ENCODE peak calls at places on chromosomes 7 and 10, in seven cellular contexts. C is activated CD8-positive, alpha-beta memory T cell treated with anti-CD3 and anti-CD28 coated beads for 1 hour; B is ACHN; W is neuronal stem cell; I is CD14-positive monocyte; R is mesendoderm; M is cardiac septum. J is an unnamed sample.

GRCh38 chr10:86110156-86110786 is 256.3 kb downstream of the GRID1 start:
- DNase-seq in R (peak), M (peak), C (no peak), B (no peak), I (no peak), W (no peak), J (no peak)

GRCh38 chr10:3324572-3324971 is 152.0 kb upstream of the PITRM1 start:
- DNase-seq in C (no peak), I (no peak), M (no peak), R (no peak), W (no peak), B (no peak), J (no peak)

GRCh38 chr7:157461805-157462771 is 125.3 kb downstream of the DNAJB6 start:
- DNase-seq in W (no peak), R (no peak), C (no peak), B (no peak), I (no peak), M (peak), J (no peak)

GRCh38 chr7:155229548-155230168 is 68.0 kb upstream of the INSIG1 start:
- DNase-seq in B (peak), M (no peak), R (no peak), C (no peak), W (no peak), I (no peak), J (no peak)

GRCh38 chr7:116530107-116530820 is 5.4 kb downstream of the CAV1 start:
- DNase-seq in M (no peak), C (no peak), I (no peak), R (no peak), W (no peak), B (no peak), J (peak)

GRCh38 chr7:66927348-66927948 is 6.4 kb downstream of the TMEM248 start:
- DNase-seq in B (no peak), C (no peak), I (no peak), M (no peak), W (no peak), R (no peak), J (no peak)

GRCh38 chr10:47060356-47060755 is 149.1 kb downstream of the PTPN20 start:
- DNase-seq in M (no peak), C (no peak), W (no peak), B (no peak), I (no peak), R (no peak), J (no peak)

GRCh38 chr10:78203915-78204818 is 170.5 kb downstream of the RPS24 start:
- DNase-seq in R (peak), B (no peak), M (no peak), C (no peak), W (no peak), I (no peak), J (peak)

GRCh38 chr7:3285652-3286051 is 15.4 kb upstream of the SDK1 start:
- DNase-seq in B (no peak), W (no peak), M (no peak), C (no peak), R (no peak), I (no peak), J (no peak)

GRCh38 chr10:95242581-95243317 is 48.1 kb downstream of the PDLIM1 start:
- DNase-seq in B (peak), R (peak), M (no peak), C (no peak), W (peak), I (no peak), J (peak)

GRCh38 chr7:27210441-27211083 is 10.7 kb upstream of the HOXA13 start:
- DNase-seq in C (no peak), R (peak), W (no peak), M (peak), I (no peak), B (peak), J (peak)

GRCh38 chr7:130894146-130895005 is 160.4 kb upstream of the KLF14 start:
- DNase-seq in I (no peak), W (no peak), B (peak), M (peak), R (no peak), C (no peak), J (peak)

GRCh38 chr10:132783165-132783736 is 2.7 kb downstream of the NKX6-2 start:
- DNase-seq in I (no peak), B (no peak), C (no peak), R (no peak), M (no peak), W (peak), J (no peak)

GRCh38 chr10:689433-690226 is at the start of gene DIP2C:
- DNase-seq in W (peak), I (no peak), R (peak), M (no peak), C (no peak), B (peak), J (peak)

GRCh38 chr7:55504093-55504859 is 68.0 kb downstream of the VOPP1 start:
- DNase-seq in C (no peak), M (peak), I (no peak), B (no peak), R (peak), W (no peak), J (peak)

GRCh38 chr7:111424768-111425167 is 137.5 kb downstream of the IMMP2L start:
- DNase-seq in I (no peak), M (no peak), C (no peak), W (no peak), B (peak), R (peak), J (peak)

GRCh38 chr7:2542924-2543871 is 12.1 kb downstream of the BRAT1 start:
- DNase-seq in M (peak), R (no peak), W (no peak), C (no peak), B (no peak), I (peak), J (no peak)

GRCh38 chr7:53473371-53473770 is 437.9 kb downstream of the POM121L12 start:
- DNase-seq in R (no peak), B (no peak), C (no peak), I (no peak), W (no peak), M (no peak), J (no peak)

GRCh38 chr10:18583575-18584270 is 67.7 kb downstream of the NSUN6 start:
- DNase-seq in W (no peak), R (no peak), C (no peak), B (peak), M (no peak), I (no peak), J (peak)

GRCh38 chr10:103853428-103854264 is 1.7 kb downstream of the SH3PXD2A start:
- DNase-seq in C (no peak), I (no peak), R (no peak), M (no peak), W (no peak), B (no peak), J (peak)

GRCh38 chr7:45123913-45124312 is 12.4 kb upstream of the TBRG4 start:
- DNase-seq in R (peak), B (no peak), C (no peak), W (no peak), M (no peak), I (no peak), J (no peak)

GRCh38 chr10:62732841-62733653 is 71.5 kb upstream of the ADO start:
- DNase-seq in C (peak), M (no peak), I (no peak), B (no peak), R (no peak), W (no peak), J (no peak)

GRCh38 chr10:129927351-129928120 is 36.5 kb downstream of the EBF3 start:
- DNase-seq in I (no peak), B (no peak), M (no peak), R (no peak), W (no peak), C (no peak), J (no peak)

GRCh38 chr10:77357611-77358010 is 280.0 kb downstream of the KCNMA1 start:
- DNase-seq in B (peak), R (no peak), I (no peak), M (no peak), W (no peak), C (no peak), J (no peak)

J was measured in dermis blood vessel endothelial cell.